ENCODE peak calls at places on chromosomes 4 and X, in five cellular contexts. C is WERI-Rb-1, X is BJ, M is cardiac muscle cell, W is testis. J is an unnamed sample. For H3K27me3, the result is how much of the 10 kb centered on the place peaks cover.

GRCh38 chrX:3548743-3549441 is 164.6 kb downstream of the PRKX start:
- DNase-seq in M (peak), C (peak), W (no peak), X (no peak), J (no peak)

GRCh38 chrX:48958635-48959094 is 1.3 kb upstream of the OTUD5 start:
- DNase-seq in X (no peak), C (peak), W (no peak), M (peak), J (no peak)

GRCh38 chrX:7330551-7330950 is 182.6 kb upstream of the PUDP start:
- DNase-seq in W (no peak), X (no peak), M (no peak), C (no peak), J (no peak)

GRCh38 chrX:84155938-84156337 is 32.1 kb downstream of the RPS6KA6 start:
- DNase-seq in C (no peak), M (no peak), W (no peak), X (no peak), J (no peak)

GRCh38 chrX:37060999-37061398 is 52.8 kb downstream of the FAM47C start:
- DNase-seq in M (peak), C (no peak), W (no peak), X (no peak), J (no peak)

GRCh38 chrX:866441-866990 is 235.9 kb downstream of the SHOX start:
- DNase-seq in X (no peak), M (no peak), C (no peak), W (no peak), J (no peak)

GRCh38 chrX:17521871-17522693 is 147.1 kb downstream of the NHS start:
- DNase-seq in C (no peak), M (peak), W (peak), X (no peak), J (no peak)

GRCh38 chrX:48473718-48473990 is 2.3 kb upstream of the FTSJ1 start:
- DNase-seq in W (no peak), M (no peak), C (no peak), X (no peak), J (no peak)

GRCh38 chrX:143455045-143455444 is 62.2 kb downstream of the SPANXN3 start:
- DNase-seq in X (no peak), W (no peak), M (no peak), C (no peak), J (no peak)

GRCh38 chr4:663438-664428 is 10.3 kb downstream of the ATP5ME start:
- DNase-seq in C (peak), X (no peak), W (peak), M (peak), J (peak)

GRCh38 chrX:142089193-142089592 is 115.9 kb downstream of the MAGEC2 start:
- DNase-seq in X (no peak), C (no peak), M (peak), W (no peak), J (no peak)

GRCh38 chrX:40176979-40177430 is 79.2 kb upstream of the BCOR start:
- DNase-seq in W (peak), X (no peak), M (peak), C (peak), J (no peak)

GRCh38 chr4:53647547-53647946 is 56.3 kb upstream of the LNX1 start:
- DNase-seq in M (no peak), X (no peak), W (no peak), C (no peak), J (no peak)

GRCh38 chr4:76208005-76208765 is 5.4 kb downstream of the SCARB2 start:
- DNase-seq in W (peak), M (no peak), C (peak), X (peak), J (no peak)

GRCh38 chr4:7424553-7425111 is 10.1 kb downstream of the PSAPL1 start:
- DNase-seq in W (no peak), M (no peak), X (no peak), C (peak), J (no peak)

GRCh38 chr4:28225005-28225404 is 1364.4 kb downstream of the STIM2 start:
- DNase-seq in X (no peak), W (no peak), M (peak), C (peak), J (no peak)

GRCh38 chr4:155666701-155667537 is at the start of gene GUCY1A1:
- DNase-seq in W (peak), M (peak), X (no peak), C (peak), J (peak)

GRCh38 chr4:44848466-44848865 is 122.1 kb upstream of the GNPDA2 start:
- DNase-seq in M (no peak), X (no peak), W (no peak), C (no peak), J (no peak)

GRCh38 chrX:11329016-11329415 is 35.8 kb downstream of the AMELX start:
- DNase-seq in C (no peak), M (no peak), X (no peak), W (no peak), J (no peak)

GRCh38 chr4:878796-879729 is 53.1 kb downstream of the GAK start:
- DNase-seq in W (no peak), C (no peak), M (no peak), X (no peak), J (no peak)

GRCh38 chr4:147984065-147984777 is 252.3 kb downstream of the ARHGAP10 start:
- DNase-seq in M (peak), C (peak), W (peak), X (no peak), J (peak)

GRCh38 chr4:42655921-42656735 is 777 bp downstream of the ATP8A1 start:
- DNase-seq in W (peak), X (no peak), C (peak), M (peak), J (peak)

GRCh38 chr4:166594326-166594946 is 639.9 kb downstream of the SPOCK3 start:
- DNase-seq in X (no peak), C (peak), M (peak), W (peak), J (no peak)

GRCh38 chr4:13248621-13249298 is 235.4 kb downstream of the RAB28 start:
- DNase-seq in W (no peak), M (no peak), C (peak), X (no peak), J (no peak)

GRCh38 chrX:13047752-13048151 is 3.3 kb upstream of the FAM9C start:
- DNase-seq in C (no peak), M (no peak), X (no peak), W (no peak), J (no peak)

GRCh38 chrX:149487292-149487691 is 17.8 kb downstream of the IDS start:
- DNase-seq in W (no peak), M (no peak), C (no peak), X (no peak), J (no peak)

GRCh38 chr4:2931765-2932560 is 31.2 kb downstream of the NOP14 start:
- DNase-seq in C (no peak), M (no peak), W (no peak), X (no peak), J (peak)

GRCh38 chrX:145190801-145191389 is 56.4 kb upstream of the SPANXN1 start:
- DNase-seq in M (peak), W (no peak), C (no peak), X (no peak), J (no peak)

GRCh38 chrX:55057691-55058249 is 17.1 kb upstream of the PAGE2B start:
- DNase-seq in C (no peak), W (peak), M (peak), X (no peak), J (no peak)

GRCh38 chr4:8594097-8595038 is 1.8 kb downstream of the CPZ start:
- DNase-seq in C (peak), M (peak), X (peak), W (peak), J (no peak)

GRCh38 chr4:11073621-11074051 is 355.1 kb downstream of the HS3ST1 start:
- DNase-seq in X (no peak), C (no peak), W (peak), M (no peak), J (no peak)

GRCh38 chr4:78954048-78954666 is 14.9 kb upstream of the PAQR3 start:
- DNase-seq in M (peak), C (peak), W (peak), X (no peak), J (no peak)

GRCh38 chrX:107766470-107767140 is 9.0 kb downstream of the TSC22D3 start:
- DNase-seq in M (no peak), X (no peak), W (peak), C (no peak), J (no peak)

GRCh38 chr4:79087091-79087490 is 147.9 kb upstream of the PAQR3 start:
- DNase-seq in X (no peak), C (no peak), M (no peak), W (peak), J (no peak)

GRCh38 chr4:80492761-80493160 is 157.2 kb downstream of the CFAP299 start:
- DNase-seq in C (no peak), M (no peak), W (no peak), X (no peak), J (no peak)

GRCh38 chr4:177246636-177247584 is 62.8 kb upstream of the NEIL3 start:
- DNase-seq in C (no peak), M (no peak), X (peak), W (no peak), J (no peak)

GRCh38 chrX:40083120-40083978 is 14.4 kb downstream of the BCOR start:
- DNase-seq in X (no peak), M (peak), C (peak), W (peak), J (no peak)

GRCh38 chr4:103012085-103012484 is 7.4 kb downstream of the SLC9B1 start:
- DNase-seq in C (no peak), W (no peak), M (no peak), X (peak), J (no peak)

GRCh38 chr4:92519727-92520126 is 216.0 kb downstream of the GRID2 start:
- DNase-seq in C (no peak), M (no peak), W (no peak), X (no peak), J (no peak)
- H3K4me3 ChIP-seq in C (no peak), M (no peak), W (no peak), X (no peak), J (no peak)

GRCh38 chr4:56606385-56606784 is 74.7 kb downstream of the HOPX start:
- DNase-seq in W (no peak), C (no peak), M (no peak), X (no peak), J (no peak)

GRCh38 chr4:56611501-56611900 is 69.6 kb downstream of the HOPX start:
- DNase-seq in X (no peak), M (no peak), C (no peak), W (no peak), J (no peak)

GRCh38 chr4:56603297-56603696 is 77.8 kb downstream of the HOPX start:
- DNase-seq in M (no peak), C (no peak), W (no peak), X (no peak), J (no peak)

GRCh38 chr4:56612282-56612681 is 68.8 kb downstream of the HOPX start:
- DNase-seq in X (no peak), W (no peak), M (no peak), C (no peak), J (no peak)

GRCh38 chr4:56607926-56608325 is 73.2 kb downstream of the HOPX start:
- DNase-seq in W (no peak), M (no peak), C (no peak), X (no peak), J (no peak)
- H3K27me3 ChIP-seq in W (under half), M (under half), C (under half), X (under half), J (under half)

GRCh38 chr4:86452323-86452995 is 92.6 kb upstream of the MAPK10 start:
- DNase-seq in M (no peak), W (peak), C (no peak), X (no peak), J (no peak)
- H3K4me3 ChIP-seq in M (no peak), W (peak), C (no peak), X (no peak), J (no peak)

GRCh38 chrX:129741880-129742758 is 3.3 kb downstream of the XPNPEP2 start:
- DNase-seq in C (no peak), X (no peak), W (no peak), M (peak), J (no peak)
- H3K27me3 ChIP-seq in C (under half), X (under half), W (under half), M (under half), J (under half)

GRCh38 chr4:99002274-99002673 is 6.8 kb downstream of the METAP1 start:
- DNase-seq in X (no peak), M (no peak), C (no peak), W (no peak), J (no peak)
- H3K4me3 ChIP-seq in X (no peak), M (no peak), C (no peak), W (no peak), J (no peak)

DNA sequence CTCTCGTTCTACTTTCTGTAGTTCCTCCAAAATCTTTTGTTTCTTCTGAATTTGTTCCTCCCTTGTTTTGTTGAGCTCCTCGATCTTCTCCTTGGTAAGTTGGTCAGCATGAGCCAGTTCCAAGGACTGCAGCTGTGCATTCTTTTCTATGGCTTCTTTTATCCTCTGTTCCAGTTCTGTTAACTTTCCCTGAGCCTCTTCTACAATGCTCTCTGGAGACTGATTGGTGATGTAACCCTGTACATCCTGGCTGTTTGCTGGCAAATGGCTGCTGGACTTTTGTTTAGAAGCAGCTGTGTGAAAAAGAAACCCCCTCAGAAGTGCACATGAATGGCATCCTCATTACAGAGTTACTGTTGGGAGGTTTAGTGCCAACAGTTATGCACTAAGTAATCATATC is 70.5 kb upstream of the COX18 start:
- DNase-seq in M (no peak), C (no peak), W (no peak), X (no peak), J (no peak)
- H3K27me3 ChIP-seq in M (under half), C (under half), W (under half), X (under half), J (under half)

J was measured in GM06990.